ENCODE peak calls at places on chromosomes 13 and 19, in ten cellular contexts. Z is activated CD4-positive, alpha-beta T cell treated with anti-CD3 and anti-CD28 coated beads for 36 hours; I is head of caudate nucleus; W is Daoy; D is stimulated activated CD4-positive, alpha-beta T cell treated with anti-CD3 and anti-CD28 coated beads, Interleukin-1b, Interleukin-23, amount 100 ng/mL, for 1 hour; V is aorta; Q is neuronal stem cell; U is non-pigmented ciliary epithelial cell; H is psoas muscle; G is A172. X is an unnamed sample.

GRCh38 chr13:21556051-21556450 is 47.9 kb downstream of the MICU2 start:
- DNase-seq in D (no peak), V (no peak), Q (no peak), H (no peak), U (no peak), G (no peak), Z (no peak), W (no peak), I (no peak), X (no peak)

GRCh38 chr19:38475176-38475575 is 41.7 kb downstream of the RYR1 start:
- DNase-seq in Q (no peak), U (no peak), H (no peak), I (no peak), D (no peak), W (no peak), G (no peak), Z (no peak), V (no peak), X (no peak)

GRCh38 chr13:23159587-23160240 is 21.1 kb upstream of the SGCG start:
- DNase-seq in V (no peak), D (no peak), I (no peak), W (peak; percentile 5), U (no peak), G (no peak), Z (peak; percentile 10), Q (no peak), H (no peak), X (no peak)

GRCh38 chr19:38076337-38076736 is 147.7 kb downstream of the DPF1 start:
- DNase-seq in U (no peak), D (no peak), Q (no peak), Z (no peak), H (no peak), G (no peak), I (no peak), V (no peak), W (no peak), X (no peak)

GRCh38 chr13:73970413-73971055 is 163.7 kb downstream of the KLF12 start:
- DNase-seq in U (no peak), Q (no peak), D (no peak), W (no peak), G (no peak), H (no peak), Z (no peak), V (no peak), I (no peak), X (no peak)

GRCh38 chr13:80215368-80215767 is 125.6 kb downstream of the SPRY2 start:
- DNase-seq in V (no peak), Q (no peak), W (no peak), I (no peak), D (no peak), Z (no peak), H (no peak), G (no peak), U (no peak), X (no peak)

GRCh38 chr13:84668637-84669036 is 786.4 kb upstream of the SLITRK1 start:
- DNase-seq in Z (no peak), G (no peak), U (no peak), Q (no peak), H (no peak), D (no peak), V (no peak), W (no peak), I (no peak), X (peak; percentile 44)

GRCh38 chr19:32674153-32674958 is 624 bp downstream of the ANKRD27 start:
- DNase-seq in I (no peak), D (no peak), G (no peak), U (no peak), V (no peak), Z (peak; percentile 20), Q (peak; percentile 14), H (no peak), W (no peak), X (no peak)

GRCh38 chr19:17352608-17353280 is 15.4 kb downstream of the GTPBP3 start:
- DNase-seq in U (no peak), G (no peak), Z (no peak), Q (no peak), D (no peak), W (no peak), I (no peak), H (no peak), V (no peak), X (no peak)

GRCh38 chr13:99362362-99362761 is 55.2 kb upstream of the GPR183 start:
- DNase-seq in Z (no peak), I (no peak), H (no peak), W (no peak), U (no peak), Q (no peak), V (no peak), G (no peak), D (no peak), X (no peak)

GRCh38 chr13:57353831-57354230 is 186.8 kb downstream of the PRR20E start:
- DNase-seq in D (no peak), H (no peak), I (no peak), Q (no peak), G (no peak), V (no peak), Z (no peak), W (no peak), U (no peak), X (no peak)

GRCh38 chr13:112137144-112137543 is 70.2 kb downstream of the SOX1 start:
- DNase-seq in I (no peak), Q (no peak), V (no peak), W (no peak), D (no peak), Z (no peak), G (no peak), H (no peak), U (no peak), X (no peak)

GRCh38 chr19:29667941-29668340 is 2.7 kb downstream of the PLEKHF1 start:
- DNase-seq in V (no peak), H (no peak), Z (peak; percentile 80), I (no peak), G (no peak), U (no peak), W (no peak), D (peak; percentile 20), Q (no peak), X (no peak)

GRCh38 chr19:33403221-33403972 is 29.9 kb downstream of the CEBPG start:
- DNase-seq in U (no peak), I (no peak), D (no peak), W (no peak), Z (no peak), H (peak; percentile 55), Q (no peak), V (peak; percentile 37), G (no peak), X (no peak)

GRCh38 chr13:23789576-23790346 is 99.4 kb downstream of the MIPEP start:
- DNase-seq in U (no peak), W (no peak), D (no peak), Z (no peak), I (no peak), V (no peak), Q (no peak), H (no peak), G (no peak), X (no peak)

GRCh38 chr13:29991343-29991742 is 140.9 kb upstream of the UBL3 start:
- DNase-seq in U (peak; percentile 78), D (no peak), W (peak; percentile 95), I (no peak), Z (no peak), V (no peak), Q (no peak), G (peak; percentile 93), H (no peak), X (no peak)

GRCh38 chr19:57249329-57249728 is 8.9 kb downstream of the ZNF805 start:
- DNase-seq in Z (no peak), G (no peak), I (no peak), U (no peak), H (no peak), V (no peak), W (no peak), Q (no peak), D (no peak), X (no peak)

X was measured in NCI-H1436 treated with DMSO at 0.1 percent for 48 hours.